ENCODE peak calls at places on chromosomes 2 and 18, in four cellular contexts. A, K, C and Z are unnamed samples.

GRCh38 chr18:45686892-45687611 is 36.9 kb upstream of the SLC14A1 start:
- DNase-seq in A (no peak), K (no peak), C (no peak), Z (peak)

GRCh38 chr2:238130111-238130695 is 8.3 kb upstream of the KLHL30 start:
- DNase-seq in A (no peak), K (no peak), C (no peak), Z (no peak)

GRCh38 chr18:11027862-11028261 is 121.5 kb downstream of the PIEZO2 start:
- DNase-seq in A (no peak), K (no peak), C (no peak), Z (no peak)

GRCh38 chr18:59767732-59768131 is 70.5 kb upstream of the CCBE1 start:
- DNase-seq in A (peak), K (no peak), C (no peak), Z (peak)

GRCh38 chr2:153432381-153432780 is 46.2 kb downstream of the RPRM start:
- DNase-seq in A (no peak), K (no peak), C (no peak), Z (no peak)

GRCh38 chr18:59272971-59273935 is at the start of gene RAX:
- DNase-seq in A (no peak), K (no peak), C (peak), Z (peak)

GRCh38 chr2:205850172-205850571 is 167.9 kb downstream of the NRP2 start:
- DNase-seq in A (no peak), K (no peak), C (no peak), Z (no peak)

GRCh38 chr2:223626713-223627112 is 24.6 kb upstream of the SCG2 start:
- DNase-seq in A (peak), K (peak), C (no peak), Z (peak)

GRCh38 chr2:3692375-3692774 is 11.0 kb upstream of the DCDC2C start:
- DNase-seq in A (no peak), K (peak), C (no peak), Z (peak)

GRCh38 chr18:31591628-31592027 is at the start of gene TTR:
- DNase-seq in A (no peak), K (no peak), C (no peak), Z (no peak)

GRCh38 chr2:208033701-208034502 is 8.6 kb upstream of the PLEKHM3 start:
- DNase-seq in A (peak), K (no peak), C (no peak), Z (peak)

GRCh38 chr2:190450363-190450762 is 42.2 kb downstream of the MFSD6 start:
- DNase-seq in A (no peak), K (no peak), C (no peak), Z (no peak)

GRCh38 chr2:118980022-118980421 is 38.0 kb downstream of the MARCO start:
- DNase-seq in A (no peak), K (no peak), C (no peak), Z (no peak)

GRCh38 chr18:457120-457519 is 43.4 kb downstream of the COLEC12 start:
- DNase-seq in A (peak), K (peak), C (no peak), Z (peak)

GRCh38 chr2:61117534-61117933 is 44.5 kb upstream of the C2orf74 start:
- DNase-seq in A (peak), K (no peak), C (no peak), Z (peak)

GRCh38 chr18:35289293-35290069 is 548 bp downstream of the ZSCAN30 start:
- DNase-seq in A (peak), K (no peak), C (no peak), Z (no peak)

GRCh38 chr2:18690342-18690741 is 101.0 kb upstream of the NT5C1B start:
- DNase-seq in A (no peak), K (no peak), C (no peak), Z (no peak)

GRCh38 chr2:202909394-202910192 is 1.9 kb downstream of the WDR12 start:
- DNase-seq in A (no peak), K (no peak), C (no peak), Z (peak)

GRCh38 chr2:112310906-112311305 is 35.5 kb downstream of the ZC3H6 start:
- DNase-seq in A (no peak), K (no peak), C (no peak), Z (no peak)

GRCh38 chr18:49335677-49336076 is 124.8 kb downstream of the DYM start:
- DNase-seq in A (no peak), K (no peak), C (no peak), Z (no peak)

GRCh38 chr2:40418614-40419013 is 33.3 kb downstream of the SLC8A1 start:
- DNase-seq in A (no peak), K (no peak), C (no peak), Z (no peak)

GRCh38 chr2:152167070-152167469 is 8.5 kb downstream of the STAM2 start:
- DNase-seq in A (no peak), K (no peak), C (no peak), Z (peak)

GRCh38 chr2:182144780-182145170 is 159.1 kb downstream of the PPP1R1C start:
- DNase-seq in A (peak), K (peak), C (no peak), Z (peak)

GRCh38 chr2:200483729-200484198 is 26.1 kb downstream of the KCTD18 start:
- DNase-seq in A (peak), K (no peak), C (peak), Z (peak)

GRCh38 chr2:224033601-224034000 is 5.5 kb downstream of the SERPINE2 start:
- DNase-seq in A (no peak), K (no peak), C (no peak), Z (no peak)

GRCh38 chr2:202529389-202529788 is 105.4 kb upstream of the FAM117B start:
- DNase-seq in A (peak), K (no peak), C (no peak), Z (peak)

GRCh38 chr2:77054938-77055337 is 467.2 kb downstream of the LRRTM4 start:
- DNase-seq in A (no peak), K (no peak), C (no peak), Z (no peak)

GRCh38 chr2:44916291-44916690 is 25.2 kb upstream of the SIX3 start:
- DNase-seq in A (no peak), K (no peak), C (no peak), Z (no peak)

GRCh38 chr18:12911025-12911927 is 27.2 kb upstream of the PTPN2 start:
- DNase-seq in A (peak), K (no peak), C (peak), Z (peak)

GRCh38 chr2:17148298-17149228 is 369.7 kb downstream of the RAD51AP2 start:
- DNase-seq in A (peak), K (peak), C (peak), Z (peak)

GRCh38 chr2:141611143-141611571 is 519.7 kb downstream of the LRP1B start:
- DNase-seq in A (peak), K (no peak), C (no peak), Z (peak)

DNA sequence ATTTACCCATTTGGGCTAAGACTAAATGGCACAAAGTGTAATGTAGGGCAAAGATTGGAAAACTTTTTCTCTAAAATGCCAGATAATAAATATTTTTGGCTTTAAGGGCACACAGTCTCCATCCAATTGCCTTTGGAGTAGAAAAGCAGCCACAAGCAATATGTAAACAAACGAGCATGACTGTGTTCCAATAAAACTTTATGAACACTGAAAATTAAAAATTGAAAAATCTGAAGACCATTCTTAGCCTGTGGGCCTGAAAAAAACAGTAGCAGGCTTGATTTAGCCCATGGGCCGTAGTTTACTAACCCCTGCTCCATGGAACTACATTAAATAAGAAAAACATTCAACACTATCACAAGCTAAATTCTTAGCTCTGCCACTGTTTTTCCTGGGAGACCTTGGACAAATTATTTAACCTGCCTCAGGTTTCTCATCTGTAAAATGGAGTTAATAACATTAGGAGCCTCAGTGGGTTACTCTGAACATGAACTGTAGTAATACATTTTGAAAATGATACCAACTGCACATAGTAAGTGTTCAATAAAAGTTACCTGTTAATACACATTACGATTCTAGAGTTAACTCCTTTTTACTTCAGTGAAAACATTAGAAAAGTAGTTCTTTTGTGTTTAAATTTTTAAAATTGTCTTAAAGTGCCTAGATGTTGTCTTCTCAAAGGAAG is 1.3 kb downstream of the IFIH1 start:
- DNase-seq in A (no peak), K (no peak), C (no peak), Z (no peak)
- H3K4me3 ChIP-seq in A (peak), K (no peak), C (peak), Z (peak)

DNA sequence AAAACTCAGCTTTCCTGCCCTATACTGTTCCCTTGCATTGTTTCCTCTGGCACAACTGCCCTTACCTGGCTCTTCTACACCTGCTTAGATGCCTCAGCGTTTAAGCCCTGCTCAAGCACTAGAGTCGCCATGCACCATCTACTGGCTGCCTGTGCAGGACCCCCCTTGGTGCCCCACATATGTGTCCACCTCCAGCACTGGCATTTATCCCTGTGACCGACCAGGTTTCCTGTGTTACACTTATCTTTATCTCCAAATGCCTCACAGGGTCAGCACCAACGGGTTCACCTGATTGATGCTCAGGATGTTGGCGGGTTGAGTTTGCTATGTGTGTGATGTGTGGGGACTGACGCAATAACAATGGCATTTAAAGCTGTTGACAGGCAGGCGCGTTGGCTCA is 177.5 kb downstream of the TMEM18 start:
- DNase-seq in A (no peak), K (no peak), C (no peak), Z (no peak)
- TF ChIP-seq CTCF in A (no peak), K (no peak), C (no peak), Z (no peak)

DNA sequence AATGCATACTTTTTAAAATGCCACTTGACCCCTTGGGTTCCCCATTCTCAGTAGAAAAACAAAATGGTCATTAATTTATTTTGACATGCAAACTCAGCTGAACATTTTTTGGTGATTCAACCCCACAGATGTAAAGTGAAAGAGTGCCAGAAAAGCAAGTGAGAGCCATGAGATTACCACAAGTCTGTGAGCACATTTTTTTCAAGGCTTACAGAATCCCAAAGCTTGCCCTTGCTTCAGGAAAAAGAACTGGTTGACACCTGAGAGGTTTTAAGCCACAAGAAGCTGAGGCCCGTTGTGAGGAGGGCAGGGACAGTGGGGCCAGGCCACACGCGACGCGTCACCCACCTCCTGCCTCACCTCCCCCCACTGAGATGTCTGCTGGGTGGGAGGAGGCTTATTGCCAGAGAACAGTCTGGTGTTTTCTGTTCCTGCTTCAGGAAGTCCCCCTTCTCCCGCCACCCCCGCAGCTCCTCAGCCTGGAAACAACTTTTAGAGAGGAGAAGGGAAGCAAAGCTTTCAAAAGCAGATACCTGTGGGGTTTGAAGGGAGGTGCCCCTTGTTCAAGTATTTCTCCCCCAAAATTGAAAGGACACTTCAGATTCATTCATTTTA is 70.5 kb upstream of the CYP1B1 start:
- DNase-seq in A (peak), K (peak), C (peak), Z (peak)
- H3K4me3 ChIP-seq in A (peak), K (peak), C (no peak), Z (no peak)

DNA sequence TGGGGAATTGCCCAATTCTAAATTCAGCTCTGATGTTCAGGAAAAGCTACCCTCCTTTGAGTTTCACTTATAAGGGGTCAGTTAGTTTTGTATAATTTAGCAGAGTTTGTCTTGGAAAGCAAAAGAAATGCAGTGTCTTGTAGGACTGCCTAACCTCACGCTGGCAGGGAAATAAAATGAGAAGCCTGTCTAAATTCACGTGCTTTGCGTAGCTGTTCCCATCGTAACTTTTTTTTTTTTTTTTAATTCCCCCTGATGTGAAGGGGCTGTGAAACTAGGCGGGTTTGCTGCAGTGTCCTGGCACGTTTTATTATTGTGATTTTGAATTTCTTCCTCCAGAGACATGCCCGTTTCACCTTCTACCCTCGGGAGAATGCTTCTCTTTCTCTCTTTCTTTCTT is 2.1 kb downstream of the MEIS1 start:
- DNase-seq in A (peak), K (no peak), C (no peak), Z (peak)
- TF ChIP-seq CTCF in A (no peak), K (no peak), C (no peak), Z (no peak)

DNA sequence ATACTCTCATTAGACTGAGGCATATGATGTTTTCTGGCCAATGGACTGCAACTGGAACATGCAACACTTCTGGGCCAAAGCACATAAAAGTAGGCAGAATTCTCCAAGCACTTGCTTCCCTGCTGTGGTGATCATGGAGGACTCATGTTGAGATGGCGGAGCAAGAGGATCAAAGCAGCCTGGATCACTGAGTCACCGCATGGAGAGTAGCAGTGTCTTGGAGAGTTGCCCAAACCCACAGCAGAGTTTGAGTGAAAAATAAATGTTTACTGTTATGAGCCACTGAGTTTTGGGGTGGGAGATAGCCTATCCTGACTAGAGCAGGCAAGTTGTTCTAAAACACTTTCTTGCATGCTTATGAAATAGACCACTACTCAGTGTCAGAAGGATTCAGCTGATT is 359.5 kb downstream of the ZNF521 start:
- DNase-seq in A (peak), K (peak), C (no peak), Z (peak)
- H3K4me3 ChIP-seq in A (no peak), K (no peak), C (no peak), Z (no peak)

GRCh38 chr2:28390241-28390856 is 2.3 kb upstream of the FOSL2 start:
- DNase-seq in A (peak), K (peak), C (peak), Z (peak)
- TF ChIP-seq CTCF in A (peak), K (peak), C (no peak), Z (peak)

GRCh38 chr2:188326290-188326668 is 34.6 kb downstream of the GULP1 start:
- DNase-seq in A (no peak), K (no peak), C (no peak), Z (no peak)
- H3K4me3 ChIP-seq in A (no peak), K (no peak), C (no peak), Z (no peak)

GRCh38 chr2:236177967-236178909 is 10.1 kb upstream of the GBX2 start:
- DNase-seq in A (peak), K (peak), C (no peak), Z (peak)
- TF ChIP-seq CTCF in A (peak), K (peak), C (peak), Z (peak)